ENCODE peak calls at places on chromosomes 5 and 9, in four cellular contexts. T is Calu3, U is PC-9, W is psoas muscle. P is an unnamed sample.

GRCh38 chr9:122213589-122214413 is 15.0 kb downstream of the LHX6 start:
- DNase-seq in T (peak), U (no peak), W (no peak), P (peak)

GRCh38 chr9:99858087-99858486 is 36.4 kb downstream of the NR4A3 start:
- DNase-seq in T (no peak), U (no peak), W (no peak), P (no peak)

GRCh38 chr5:34803974-34804373 is 35.0 kb upstream of the TTC23L start:
- DNase-seq in T (no peak), U (no peak), W (no peak), P (no peak)

GRCh38 chr9:126696091-126696763 is 82.5 kb downstream of the LMX1B start:
- DNase-seq in T (no peak), U (no peak), W (no peak), P (no peak)

GRCh38 chr9:82586918-82587356 is 476.0 kb downstream of the RASEF start:
- DNase-seq in T (no peak), U (no peak), W (no peak), P (no peak)

GRCh38 chr5:51657340-51658240 is 274.3 kb downstream of the ISL1 start:
- DNase-seq in T (no peak), U (no peak), W (no peak), P (no peak)

GRCh38 chr9:108297025-108297424 is 558.8 kb downstream of the ACTL7B start:
- DNase-seq in T (no peak), U (no peak), W (peak), P (no peak)

GRCh38 chr5:33231214-33231710 is 209.5 kb upstream of the TARS1 start:
- DNase-seq in T (no peak), U (no peak), W (no peak), P (no peak)

GRCh38 chr9:98381311-98382103 is 126.1 kb upstream of the TBC1D2 start:
- DNase-seq in T (no peak), U (no peak), W (no peak), P (no peak)

GRCh38 chr5:52876456-52876855 is 88.7 kb downstream of the ITGA1 start:
- DNase-seq in T (no peak), U (no peak), W (no peak), P (no peak)

GRCh38 chr9:123912167-123912897 is 17.6 kb downstream of the DENND1A start:
- DNase-seq in T (no peak), U (no peak), W (no peak), P (no peak)

DNA sequence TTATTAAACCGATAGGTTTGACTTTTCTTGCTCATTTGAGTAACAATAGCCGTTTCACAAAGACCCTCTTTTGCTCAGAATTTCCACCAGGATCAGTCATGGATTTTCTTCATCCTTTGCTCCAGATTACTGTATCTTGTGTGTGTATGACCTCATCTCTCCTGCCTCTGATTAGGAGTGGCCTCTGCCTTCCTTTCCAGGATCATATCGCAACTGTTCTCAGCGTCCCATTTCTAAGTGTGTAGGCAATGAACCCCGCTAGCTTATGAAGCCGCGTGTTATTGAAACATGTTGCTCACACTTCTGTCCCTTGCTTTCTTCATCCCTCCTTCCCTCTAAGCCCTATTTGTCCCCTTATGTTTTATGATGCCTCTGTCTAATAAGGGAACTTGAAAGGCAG is 169.8 kb upstream of the RPS23 start:
- DNase-seq in T (no peak), U (no peak), W (no peak), P (no peak)
- TF ChIP-seq CTCF in T (no peak), U (no peak), W (no peak), P (no peak)

GRCh38 chr9:133532937-133533668 is 1.4 kb upstream of the ADAMTSL2 start:
- DNase-seq in T (peak), U (no peak), W (peak), P (peak)
- TF ChIP-seq CTCF in T (peak), U (peak), W (peak), P (peak)

DNA sequence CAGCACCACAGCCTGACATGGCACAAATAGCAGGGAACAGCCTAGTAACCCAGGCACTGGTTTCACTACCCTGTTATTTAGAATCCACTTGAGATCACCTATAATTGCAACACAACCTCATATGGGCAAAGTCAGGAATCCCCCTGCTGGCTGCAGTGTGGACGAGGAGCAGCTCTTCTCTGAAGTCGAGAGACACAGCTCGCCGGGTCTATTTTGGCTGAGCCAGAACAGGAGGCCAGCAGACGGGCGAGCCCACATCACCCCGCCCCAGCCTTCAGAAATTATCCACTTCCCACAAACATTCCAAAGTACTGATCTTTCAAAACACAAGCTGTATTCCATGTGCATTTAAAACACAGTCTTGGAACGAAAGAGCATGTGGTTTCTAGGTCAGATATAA is 179.0 kb downstream of the ROR2 start:
- DNase-seq in T (no peak), U (no peak), W (no peak), P (no peak)
- TF ChIP-seq CTCF in T (no peak), U (no peak), W (no peak), P (peak)

GRCh38 chr5:168291961-168292782 is 727 bp downstream of the WWC1 start:
- DNase-seq in T (peak), U (no peak), W (peak), P (peak)
- TF ChIP-seq CTCF in T (peak), U (no peak), W (no peak), P (no peak)

DNA sequence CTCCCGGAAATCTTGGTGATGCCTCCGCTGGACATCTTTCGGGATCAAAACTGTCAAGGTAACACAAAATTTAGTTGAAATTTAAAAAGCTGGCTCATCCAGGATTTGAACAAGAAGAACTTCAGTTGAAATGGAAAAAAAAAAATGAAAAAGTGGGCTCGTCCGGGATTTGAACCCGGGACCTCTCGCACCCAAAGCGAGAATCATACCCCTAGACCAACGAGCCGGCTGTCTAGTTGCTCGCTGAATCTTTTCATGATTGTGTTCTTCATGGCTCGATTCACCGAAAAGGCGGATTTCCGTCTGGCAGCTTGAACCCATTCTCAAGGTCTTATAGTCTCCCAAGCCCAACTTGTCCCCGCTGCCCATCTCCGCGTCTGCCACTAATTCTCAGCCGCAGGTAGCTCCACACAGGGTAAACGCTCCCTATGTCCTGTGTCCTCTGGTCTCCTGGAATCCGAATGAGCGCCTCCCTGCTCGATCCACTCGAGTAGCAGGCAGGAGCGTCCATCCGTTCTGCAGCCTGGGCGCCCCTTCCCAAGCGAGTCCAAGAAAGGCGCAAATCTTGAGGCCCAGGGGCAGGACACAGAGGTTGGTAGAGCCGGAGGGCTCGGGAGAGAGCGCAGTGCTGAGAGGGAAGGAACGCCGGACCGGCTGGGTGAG is 16.2 kb downstream of the TRIM7 start:
- DNase-seq in T (peak), U (peak), W (peak), P (peak)
- TF ChIP-seq CTCF in T (no peak), U (no peak), W (no peak), P (no peak)

GRCh38 chr5:6163913-6164312 is 214.4 kb downstream of the MED10 start:
- DNase-seq in T (no peak), U (no peak), W (no peak), P (no peak)

GRCh38 chr5:6162175-6162574 is 216.2 kb downstream of the MED10 start:
- DNase-seq in T (no peak), U (no peak), W (no peak), P (no peak)

GRCh38 chr5:6169660-6170059 is 208.7 kb downstream of the MED10 start:
- DNase-seq in T (no peak), U (no peak), W (no peak), P (no peak)

GRCh38 chr5:6161257-6161656 is 217.1 kb downstream of the MED10 start:
- DNase-seq in T (no peak), U (no peak), W (no peak), P (no peak)

GRCh38 chr5:6166698-6167394 is 211.5 kb downstream of the MED10 start:
- DNase-seq in T (no peak), U (no peak), W (no peak), P (no peak)
- TF ChIP-seq CTCF in T (no peak), U (no peak), W (no peak), P (no peak)

DNA sequence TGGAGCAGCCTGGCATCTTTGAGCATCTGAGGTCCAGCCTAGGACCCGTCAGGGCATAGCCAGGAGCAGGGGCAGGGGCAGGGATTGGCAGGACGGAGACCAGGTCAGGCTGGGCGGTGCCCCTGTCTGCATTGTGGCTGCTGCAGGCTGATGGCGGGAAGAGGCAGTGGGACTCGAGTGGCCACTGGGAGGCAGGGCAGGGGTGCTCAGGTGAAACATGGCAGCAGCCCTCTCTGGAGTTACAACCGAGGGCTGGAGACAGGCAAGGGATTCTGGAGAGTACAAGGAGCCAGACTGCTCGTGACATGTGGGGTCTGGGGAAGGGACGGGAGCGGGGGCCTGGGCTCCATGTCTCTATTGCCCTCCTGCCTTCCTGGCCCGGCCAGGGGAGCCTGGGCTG is 97.4 kb upstream of the RAPGEF1 start:
- DNase-seq in T (peak), U (no peak), W (peak), P (peak)
- TF ChIP-seq CTCF in T (no peak), U (no peak), W (peak), P (no peak)

DNA sequence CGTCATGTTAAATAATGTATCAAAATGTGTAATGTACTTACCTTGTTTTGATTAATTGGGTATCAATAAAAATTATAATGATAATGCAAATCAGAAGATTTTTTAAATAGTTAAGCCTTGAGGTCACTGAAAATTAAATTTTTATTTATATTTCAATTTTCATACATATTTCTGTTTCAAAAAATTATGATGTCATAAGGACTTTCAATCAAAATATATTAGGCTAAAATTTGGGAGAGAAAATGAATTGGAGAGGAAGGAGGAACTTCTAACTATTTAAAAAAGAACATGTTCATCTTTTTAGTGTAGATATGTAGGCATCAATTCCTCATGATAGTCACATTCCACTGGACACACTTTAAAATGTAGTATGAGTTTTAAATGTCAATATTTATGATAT is 29.1 kb upstream of the ERAP1 start:
- DNase-seq in T (no peak), U (no peak), W (no peak), P (no peak)
- TF ChIP-seq CTCF in T (no peak), U (no peak), W (no peak), P (no peak)

GRCh38 chr5:145104106-145104505 is 731.0 kb downstream of the PRELID2 start:
- DNase-seq in T (no peak), U (no peak), W (no peak), P (no peak)

DNA sequence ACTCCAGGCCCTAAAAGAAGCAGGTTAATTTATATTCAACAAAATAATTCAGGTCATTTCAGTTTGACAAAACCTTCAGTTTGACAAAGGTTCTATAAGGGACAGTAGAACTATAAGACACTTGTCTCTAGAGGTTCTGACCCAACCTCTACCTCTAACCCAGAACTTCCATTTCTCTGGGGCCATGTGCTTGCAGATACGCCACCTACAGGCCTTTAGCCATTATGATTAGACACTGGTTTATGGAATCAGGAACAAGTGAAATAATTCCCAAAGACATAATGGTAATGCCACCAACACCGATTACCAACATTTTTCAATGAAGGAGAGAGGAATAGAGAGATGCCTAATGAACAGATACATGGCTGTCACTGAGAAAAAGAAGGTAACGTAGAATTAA is 733.9 kb downstream of the PRELID2 start:
- DNase-seq in T (no peak), U (no peak), W (no peak), P (peak)
- TF ChIP-seq CTCF in T (no peak), U (peak), W (no peak), P (peak)

DNA sequence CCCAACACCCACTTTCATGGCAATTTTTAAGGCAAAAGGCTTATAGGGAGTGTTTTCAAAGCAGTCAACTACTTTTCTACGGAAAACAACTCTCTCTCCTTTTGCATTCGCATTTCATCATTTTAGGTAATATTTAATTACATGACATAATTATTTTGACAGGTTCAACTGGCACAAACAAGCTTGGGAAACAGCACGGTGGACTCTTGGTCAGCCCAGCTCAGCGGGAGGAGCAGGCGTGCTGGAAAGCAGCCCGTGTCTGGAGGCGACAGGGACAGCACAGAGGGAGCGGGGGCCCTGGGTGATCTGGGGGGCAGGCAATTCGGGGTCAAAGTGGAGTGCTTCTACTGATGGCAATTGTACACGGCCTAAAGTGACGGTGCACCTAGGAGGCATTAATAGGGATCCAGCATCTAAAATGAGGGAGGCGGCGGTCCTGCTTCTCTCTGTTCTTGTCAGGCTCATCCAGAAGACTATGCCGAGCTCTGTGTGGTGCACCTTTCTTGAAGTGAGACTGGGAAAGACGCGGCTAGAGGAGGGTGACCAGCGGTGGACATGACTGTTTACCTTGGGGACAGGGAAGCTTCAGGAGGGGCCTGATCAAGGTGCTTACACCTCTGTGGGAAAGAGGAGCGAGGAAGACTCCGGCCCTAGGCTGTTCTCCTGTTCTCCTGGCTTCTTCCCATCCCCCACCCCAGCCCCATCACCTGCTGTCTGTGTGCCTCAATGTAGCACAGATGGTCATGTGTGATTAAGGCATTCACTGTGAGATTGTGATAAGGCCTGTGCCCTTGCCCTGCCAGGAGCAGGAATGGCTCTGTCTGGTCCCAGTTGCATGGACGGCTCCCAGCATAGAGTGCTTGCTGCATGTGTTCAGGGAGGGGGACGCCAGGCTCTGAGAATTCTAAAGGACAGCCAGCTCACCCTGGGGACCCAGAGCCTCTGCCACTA is 3.4 kb downstream of the MYMK start:
- DNase-seq in T (no peak), U (no peak), W (peak), P (no peak)
- TF ChIP-seq CTCF in T (no peak), U (no peak), W (no peak), P (no peak)

P was measured in endothelial cell.